ENCODE peak calls at places on chromosomes 1 and 21, in seven cellular contexts. Y is IMR-90, C is ovary, K is H54, U is GM12891, N is tibial nerve, P is stomach. I is an unnamed sample.

GRCh38 chr21:37422382-37422781 is 55.8 kb downstream of the DYRK1A start:
- DNase-seq in P (no peak), U (no peak), K (no peak), N (no peak), Y (no peak), C (no peak), I (no peak)

GRCh38 chr1:186875874-186876273 is 47.1 kb downstream of the PLA2G4A start:
- DNase-seq in P (no peak), U (no peak), N (no peak), C (no peak), K (no peak), Y (no peak), I (no peak)

GRCh38 chr21:45365608-45366241 is 39.2 kb upstream of the COL18A1 start:
- DNase-seq in C (no peak), K (peak; percentile 89), P (no peak), U (no peak), Y (peak; percentile 68), N (no peak), I (no peak)

GRCh38 chr1:3609016-3609768 is 2.1 kb downstream of the MEGF6 start:
- DNase-seq in P (no peak), K (no peak), Y (no peak), N (no peak), C (no peak), U (no peak), I (no peak)

GRCh38 chr1:225880210-225880584 is 2.0 kb downstream of the TMEM63A start:
- DNase-seq in P (no peak), Y (no peak), C (no peak), U (no peak), K (no peak), N (no peak), I (no peak)

GRCh38 chr1:23984417-23985186 is 4.5 kb upstream of the SRSF10 start:
- DNase-seq in U (no peak), P (peak; percentile 84), C (no peak), N (no peak), Y (peak; percentile 55), K (peak; percentile 15), I (no peak)

GRCh38 chr1:54253480-54253879 is 53.5 kb downstream of the MRPL37 start:
- DNase-seq in C (no peak), P (no peak), K (peak; percentile 99), U (no peak), Y (peak; percentile 94), N (peak; percentile 64), I (no peak)

GRCh38 chr1:233509596-233509995 is 104.3 kb upstream of the KCNK1 start:
- DNase-seq in Y (no peak), P (no peak), C (no peak), N (no peak), K (no peak), U (no peak), I (no peak)

GRCh38 chr1:195941314-195941713 is 666.9 kb downstream of the KCNT2 start:
- DNase-seq in N (no peak), P (no peak), K (no peak), Y (no peak), C (no peak), U (no peak), I (no peak)

GRCh38 chr1:6027591-6027990 is 18.1 kb upstream of the KCNAB2 start:
- DNase-seq in P (no peak), C (no peak), K (no peak), N (no peak), U (no peak), Y (no peak), I (no peak)

GRCh38 chr1:99851850-99852454 is 1.8 kb downstream of the AGL start:
- DNase-seq in Y (no peak), P (no peak), C (no peak), N (no peak), K (no peak), U (no peak), I (no peak)

GRCh38 chr1:182054698-182055326 is 6.7 kb downstream of the ZNF648 start:
- DNase-seq in C (no peak), P (no peak), N (peak; percentile 25), U (no peak), Y (no peak), K (peak; percentile 26), I (peak; percentile 8)

GRCh38 chr21:22374218-22374969 is 1376.2 kb downstream of the NCAM2 start:
- DNase-seq in N (no peak), Y (no peak), C (no peak), U (no peak), P (no peak), K (no peak), I (no peak)

GRCh38 chr1:154869351-154870116 is 547 bp downstream of the KCNN3 start:
- DNase-seq in P (no peak), N (no peak), C (peak; percentile 65), U (no peak), Y (peak; percentile 38), K (no peak), I (no peak)

GRCh38 chr1:110197905-110198629 is 12.0 kb upstream of the KCNC4 start:
- DNase-seq in N (no peak), P (no peak), K (no peak), C (no peak), U (no peak), Y (no peak), I (no peak)

GRCh38 chr1:101365881-101366280 is 129.1 kb downstream of the S1PR1 start:
- DNase-seq in K (no peak), Y (no peak), C (no peak), P (no peak), N (no peak), U (no peak), I (no peak)

GRCh38 chr1:47280142-47280541 is 33.8 kb downstream of the STIL start:
- DNase-seq in N (no peak), K (no peak), P (no peak), C (no peak), Y (peak; percentile 53), U (no peak), I (no peak)

DNA sequence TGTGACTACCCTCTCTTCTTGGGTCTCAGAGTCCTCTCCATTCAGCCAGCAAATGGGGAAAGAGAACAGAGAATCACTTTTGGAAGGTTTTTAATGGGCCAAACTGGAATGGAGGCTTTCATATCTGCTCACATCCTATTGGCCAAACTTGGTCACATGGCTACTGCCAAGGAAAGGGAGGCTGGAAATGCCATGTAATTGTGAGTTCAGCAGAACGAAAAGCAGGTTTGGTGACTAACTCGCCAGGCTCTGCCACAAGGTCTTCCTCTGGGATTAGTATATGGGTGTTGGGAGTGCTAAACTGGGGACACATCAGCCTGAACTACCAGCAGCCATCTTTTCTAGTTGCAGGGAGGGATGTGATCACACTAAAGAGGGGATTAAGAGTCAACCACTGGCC is 19.2 kb downstream of the RD3 start:
- DNase-seq in N (no peak), C (no peak), U (no peak), P (no peak), Y (no peak), K (no peak), I (no peak)
- TF ChIP-seq POLR2A in N (no peak), C (no peak), U (no peak), P (no peak), Y (no peak), K (no peak), I (no peak)

GRCh38 chr1:9233241-9233941 is 1.2 kb upstream of the H6PD start:
- DNase-seq in Y (peak; percentile 66), N (peak; percentile 78), U (no peak), P (peak; percentile 70), K (no peak), C (peak; percentile 95), I (no peak)
- TF ChIP-seq POLR2A in Y (no peak), N (no peak), U (no peak), P (no peak), K (no peak), C (no peak), I (no peak)

GRCh38 chr1:27872802-27873665 is 690 bp downstream of the THEMIS2 start:
- DNase-seq in C (no peak), N (no peak), P (peak; percentile 26), Y (peak; percentile 40), U (no peak), K (no peak), I (no peak)

GRCh38 chr1:27876341-27877114 is 4.2 kb downstream of the THEMIS2 start:
- DNase-seq in C (no peak), N (no peak), K (no peak), Y (no peak), U (no peak), P (no peak), I (no peak)

GRCh38 chr1:27872059-27872801 is at the start of gene THEMIS2:
- DNase-seq in U (peak; percentile 83), Y (no peak), N (no peak), C (peak; percentile 36), K (peak; percentile 43), P (peak; percentile 67), I (no peak)

GRCh38 chr1:27877115-27877416 is 4.7 kb downstream of the THEMIS2 start:
- DNase-seq in N (no peak), P (no peak), U (no peak), K (no peak), C (no peak), Y (no peak), I (no peak)

DNA sequence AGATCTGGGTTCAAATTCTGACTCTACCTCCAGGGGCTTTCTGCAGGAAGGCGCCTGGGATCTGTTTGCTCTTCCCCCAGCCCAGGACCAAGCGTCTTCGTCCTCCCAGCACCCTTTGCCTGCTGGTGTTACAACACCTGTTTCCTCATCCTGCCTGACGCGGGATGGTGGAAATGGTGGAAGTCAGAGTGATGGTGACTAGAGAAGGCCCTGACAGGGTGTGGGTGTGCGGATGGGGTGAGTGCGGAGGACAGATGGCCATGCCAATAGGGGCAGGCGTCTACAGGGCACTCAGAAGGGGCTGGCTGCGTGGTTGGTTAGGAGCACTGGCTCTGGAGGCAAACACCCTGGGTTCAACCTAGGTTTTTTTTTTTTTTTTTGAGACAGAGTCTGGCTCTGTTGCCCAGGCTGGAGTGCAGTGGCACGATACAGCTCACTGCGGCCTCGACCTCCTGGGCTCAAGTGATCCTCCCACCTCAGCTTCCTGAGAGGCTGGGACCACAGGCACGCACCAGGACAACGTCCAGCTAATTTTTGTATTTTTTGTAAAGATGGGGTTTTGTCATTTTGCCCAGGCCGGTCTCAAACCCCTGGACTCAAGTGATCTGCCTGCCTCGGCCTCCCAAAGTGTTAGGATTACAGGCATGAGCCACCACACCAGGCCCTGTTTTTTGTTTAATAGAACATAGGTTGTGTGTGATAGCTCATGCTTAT is 1.5 kb downstream of the THEMIS2 start:
- DNase-seq in K (no peak), C (no peak), N (no peak), Y (no peak), U (no peak), P (no peak), I (no peak)
- TF ChIP-seq POLR2A in K (no peak), C (no peak), N (no peak), Y (no peak), U (no peak), P (no peak), I (no peak)

GRCh38 chr1:65292861-65293593 is 16.3 kb upstream of the DNAJC6 start:
- DNase-seq in C (no peak), P (no peak), U (no peak), Y (no peak), K (no peak), N (no peak), I (no peak)
- TF ChIP-seq POLR2A in C (no peak), P (no peak), U (no peak), Y (no peak), K (no peak), N (no peak), I (no peak)

DNA sequence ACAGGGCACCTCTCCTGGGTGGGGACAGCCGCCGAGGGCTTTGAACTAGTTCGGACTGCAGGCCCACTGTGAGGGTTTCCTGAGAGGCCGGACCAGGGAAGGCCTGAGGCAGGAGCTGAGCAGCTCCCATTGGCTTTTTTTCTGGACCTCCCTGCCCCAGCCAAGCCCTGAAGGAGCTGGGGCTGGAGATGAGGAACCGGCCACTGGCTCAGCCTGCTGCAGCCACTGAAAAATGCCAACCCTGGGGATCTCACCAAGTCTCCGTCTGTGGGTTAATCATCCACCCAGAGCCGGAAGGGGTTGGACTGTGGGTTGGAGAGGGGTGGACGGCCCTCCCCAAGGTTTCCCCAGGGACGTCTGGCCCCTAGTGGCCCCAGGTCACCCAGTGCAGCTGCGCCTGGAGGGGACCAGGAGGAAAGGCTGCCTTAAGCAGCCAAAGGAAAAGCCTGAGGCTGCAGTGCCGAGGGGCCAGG is 2.5 kb downstream of the VWA1 start:
- DNase-seq in C (no peak), K (peak; percentile 92), P (peak; percentile 73), Y (no peak), N (no peak), U (no peak), I (peak; percentile 42)
- TF ChIP-seq POLR2A in C (no peak), K (no peak), P (no peak), Y (no peak), N (no peak), U (no peak), I (no peak)

I was measured in GM12878.